ENCODE peak calls at places on chromosomes 2 and 18, in four cellular contexts. O is HEK293T, S is K562, U is GM12878. Z is an unnamed sample.

GRCh38 chr2:189542145-189542882 is 38.3 kb downstream of the SLC40A1 start:
- DNase-seq in O (no peak), S (no peak), U (no peak), Z (peak; percentile 87)

GRCh38 chr2:62306751-62307468 is 111.0 kb downstream of the B3GNT2 start:
- DNase-seq in O (no peak), S (no peak), U (peak; percentile 95), Z (no peak)

GRCh38 chr18:36441872-36442271 is 144.4 kb downstream of the FHOD3 start:
- DNase-seq in O (no peak), U (no peak), S (no peak), Z (no peak)

GRCh38 chr18:12428923-12429322 is 21.2 kb downstream of the PRELID3A start:
- DNase-seq in U (no peak), O (no peak), S (no peak), Z (no peak)

GRCh38 chr2:106885981-106886915 is at the start of gene ST6GAL2:
- DNase-seq in U (no peak), S (no peak), O (peak; percentile 17), Z (no peak)

GRCh38 chr18:55539240-55539639 is 48.8 kb downstream of the TCF4 start:
- DNase-seq in O (no peak), U (no peak), S (no peak), Z (no peak)

GRCh38 chr2:146844226-146844990 is 1000.4 kb upstream of the ACVR2A start:
- DNase-seq in S (no peak), U (no peak), O (no peak), Z (no peak)

GRCh38 chr2:71454221-71455010 is 1.1 kb downstream of the DYSF start:
- DNase-seq in S (peak; percentile 46), U (no peak), O (no peak), Z (no peak)

GRCh38 chr2:124027182-124027581 is 2.1 kb downstream of the CNTNAP5 start:
- DNase-seq in U (peak; percentile 9), S (peak; percentile 38), O (peak; percentile 49), Z (peak; percentile 64)

GRCh38 chr2:69985684-69986083 is 24.3 kb upstream of the ASPRV1 start:
- DNase-seq in U (no peak), S (no peak), O (no peak), Z (no peak)

GRCh38 chr2:226117506-226118065 is 682.0 kb downstream of the IRS1 start:
- DNase-seq in O (no peak), U (no peak), S (no peak), Z (no peak)

GRCh38 chr18:65425366-65425765 is 325.4 kb upstream of the CDH7 start:
- DNase-seq in S (no peak), U (no peak), O (no peak), Z (no peak)

GRCh38 chr2:68043719-68044498 is 18.9 kb downstream of the C1D start:
- DNase-seq in S (no peak), U (no peak), O (no peak), Z (no peak)

GRCh38 chr2:167510071-167510759 is 621.9 kb downstream of the XIRP2 start:
- DNase-seq in S (no peak), O (no peak), U (no peak), Z (peak; percentile 95)

DNA sequence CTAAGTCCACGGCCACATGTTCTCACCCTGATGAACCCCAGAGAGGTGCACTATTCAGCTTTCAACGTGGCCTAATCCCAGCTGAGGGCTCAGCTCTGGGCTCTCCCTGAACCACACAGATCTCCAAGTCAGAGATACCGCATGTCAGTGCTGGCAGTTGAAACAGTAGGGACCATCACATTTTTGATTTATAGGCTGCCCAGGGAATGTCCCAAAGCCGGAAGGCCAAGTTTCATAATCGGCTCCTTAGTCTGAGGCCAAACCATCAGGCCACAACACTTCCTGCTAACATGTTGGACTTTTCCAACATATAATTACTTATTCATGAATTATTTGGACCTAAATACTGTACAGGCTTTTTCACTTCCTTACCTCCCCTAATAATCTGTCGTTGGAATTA is 91.9 kb upstream of the KLHL29 start:
- DNase-seq in U (no peak), S (no peak), O (no peak), Z (no peak)
- TF ChIP-seq FOXK2 in U (no peak), S (no peak), O (no peak), Z (no peak)

DNA sequence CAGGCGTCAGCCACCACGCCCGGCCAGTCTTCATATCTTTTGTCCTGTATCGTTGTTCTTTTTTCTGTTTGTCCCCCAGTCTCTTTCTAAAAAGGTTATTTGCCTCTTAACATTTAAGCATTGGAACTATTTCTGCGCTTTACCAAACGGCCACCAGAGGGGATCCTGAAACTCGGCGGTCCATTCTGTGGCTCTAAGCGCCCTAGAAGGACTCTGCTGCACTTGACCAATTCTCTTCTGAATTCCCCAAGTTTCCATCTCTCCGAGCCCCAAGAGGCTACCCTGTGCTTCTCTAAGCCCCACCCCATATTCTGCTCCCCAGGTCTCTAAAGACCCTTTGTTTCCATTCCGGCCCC is 33.1 kb upstream of the REG3G start:
- DNase-seq in U (no peak), O (peak; percentile 40), S (peak; percentile 14), Z (peak; percentile 19)
- TF ChIP-seq FOXK2 in U (no peak), O (no peak), S (no peak), Z (no peak)

GRCh38 chr18:51194604-51195003 is 2.9 kb downstream of the MEX3C start:
- DNase-seq in S (no peak), O (no peak), U (no peak), Z (no peak)
- TF ChIP-seq FOXK2 in S (no peak), O (no peak), U (no peak), Z (no peak)

GRCh38 chr2:19873014-19873413 is 28.8 kb downstream of the TTC32 start:
- DNase-seq in S (no peak), U (no peak), O (no peak), Z (no peak)
- TF ChIP-seq FOXK2 in S (no peak), U (no peak), O (no peak), Z (no peak)

GRCh38 chr2:28155627-28156026 is 237.0 kb upstream of the FOSL2 start:
- DNase-seq in U (no peak), S (peak; percentile 55), O (peak; percentile 37), Z (no peak)
- TF ChIP-seq FOXK2 in U (no peak), S (no peak), O (no peak), Z (no peak)

Z was measured in HepG2.